ENCODE peak calls at places on chromosomes 2 and 18, in nine cellular contexts. One of them, this sample, is unnamed.

GRCh38 chr2:241670333-241671110 is 16.1 kb downstream of the DTYMK start:
- DNase-seq in lower lobe of right lung: no peak
- DNase-seq in body of pancreas: no peak
- DNase-seq in NCI-H1092 treated with DMSO at 0.1 percent for 48 hours: no peak
- DNase-seq in H1: no peak
- DNase-seq in right cardiac atrium: no peak
- DNase-seq in chondrocyte: no peak
- DNase-seq in stromal cell of bone marrow: no peak
- DNase-seq in NCI-H82: no peak
- DNase-seq in this sample: no peak

GRCh38 chr2:71499691-71500090 is 46.3 kb downstream of the DYSF start:
- DNase-seq in NCI-H82: no peak
- DNase-seq in body of pancreas: no peak
- DNase-seq in NCI-H1092 treated with DMSO at 0.1 percent for 48 hours: no peak
- DNase-seq in H1: no peak
- DNase-seq in chondrocyte: no peak
- DNase-seq in stromal cell of bone marrow: no peak
- DNase-seq in lower lobe of right lung: no peak
- DNase-seq in right cardiac atrium: no peak
- DNase-seq in this sample: no peak

GRCh38 chr18:48167901-48168300 is 237.4 kb upstream of the SMAD2 start:
- DNase-seq in body of pancreas: peak
- DNase-seq in chondrocyte: no peak
- DNase-seq in H1: no peak
- DNase-seq in stromal cell of bone marrow: no peak
- DNase-seq in NCI-H82: no peak
- DNase-seq in right cardiac atrium: peak
- DNase-seq in NCI-H1092 treated with DMSO at 0.1 percent for 48 hours: no peak
- DNase-seq in lower lobe of right lung: no peak
- DNase-seq in this sample: no peak

GRCh38 chr2:19362094-19362649 is 3.7 kb upstream of the OSR1 start:
- DNase-seq in stromal cell of bone marrow: no peak
- DNase-seq in body of pancreas: no peak
- DNase-seq in H1: no peak
- DNase-seq in chondrocyte: no peak
- DNase-seq in NCI-H82: no peak
- DNase-seq in NCI-H1092 treated with DMSO at 0.1 percent for 48 hours: peak
- DNase-seq in lower lobe of right lung: no peak
- DNase-seq in right cardiac atrium: no peak
- DNase-seq in this sample: no peak

GRCh38 chr2:210458395-210458794 is 18.2 kb downstream of the LANCL1 start:
- DNase-seq in chondrocyte: no peak
- DNase-seq in NCI-H1092 treated with DMSO at 0.1 percent for 48 hours: no peak
- DNase-seq in lower lobe of right lung: no peak
- DNase-seq in stromal cell of bone marrow: no peak
- DNase-seq in body of pancreas: no peak
- DNase-seq in NCI-H82: no peak
- DNase-seq in right cardiac atrium: no peak
- DNase-seq in H1: no peak
- DNase-seq in this sample: no peak

GRCh38 chr2:9941196-9941995 is 10.1 kb upstream of the GRHL1 start:
- DNase-seq in right cardiac atrium: no peak
- DNase-seq in NCI-H82: no peak
- DNase-seq in lower lobe of right lung: no peak
- DNase-seq in NCI-H1092 treated with DMSO at 0.1 percent for 48 hours: no peak
- DNase-seq in chondrocyte: no peak
- DNase-seq in body of pancreas: no peak
- DNase-seq in stromal cell of bone marrow: peak
- DNase-seq in H1: no peak
- DNase-seq in this sample: no peak

GRCh38 chr18:12231040-12231882 is 22.9 kb upstream of the CIDEA start:
- DNase-seq in body of pancreas: no peak
- DNase-seq in NCI-H1092 treated with DMSO at 0.1 percent for 48 hours: no peak
- DNase-seq in NCI-H82: no peak
- DNase-seq in lower lobe of right lung: no peak
- DNase-seq in H1: no peak
- DNase-seq in chondrocyte: no peak
- DNase-seq in stromal cell of bone marrow: no peak
- DNase-seq in right cardiac atrium: no peak
- DNase-seq in this sample: no peak

GRCh38 chr2:163834221-163834620 is 98.4 kb upstream of the FIGN start:
- DNase-seq in body of pancreas: no peak
- DNase-seq in lower lobe of right lung: no peak
- DNase-seq in H1: no peak
- DNase-seq in stromal cell of bone marrow: no peak
- DNase-seq in NCI-H82: no peak
- DNase-seq in NCI-H1092 treated with DMSO at 0.1 percent for 48 hours: no peak
- DNase-seq in chondrocyte: no peak
- DNase-seq in right cardiac atrium: no peak
- DNase-seq in this sample: no peak

GRCh38 chr2:121649652-121650553 is 641 bp upstream of the CLASP1 start:
- DNase-seq in body of pancreas: peak
- DNase-seq in NCI-H82: peak
- DNase-seq in chondrocyte: no peak
- DNase-seq in stromal cell of bone marrow: peak
- DNase-seq in NCI-H1092 treated with DMSO at 0.1 percent for 48 hours: peak
- DNase-seq in H1: peak
- DNase-seq in right cardiac atrium: peak
- DNase-seq in lower lobe of right lung: peak
- DNase-seq in this sample: peak

GRCh38 chr18:59502222-59502898 is 143.3 kb upstream of the LMAN1 start:
- DNase-seq in NCI-H82: no peak
- DNase-seq in chondrocyte: no peak
- DNase-seq in right cardiac atrium: peak
- DNase-seq in lower lobe of right lung: no peak
- DNase-seq in body of pancreas: peak
- DNase-seq in H1: no peak
- DNase-seq in NCI-H1092 treated with DMSO at 0.1 percent for 48 hours: no peak
- DNase-seq in stromal cell of bone marrow: peak
- DNase-seq in this sample: no peak

GRCh38 chr18:61308795-61309393 is 24.3 kb upstream of the CDH20 start:
- DNase-seq in NCI-H82: peak
- DNase-seq in chondrocyte: no peak
- DNase-seq in lower lobe of right lung: no peak
- DNase-seq in NCI-H1092 treated with DMSO at 0.1 percent for 48 hours: no peak
- DNase-seq in stromal cell of bone marrow: no peak
- DNase-seq in H1: no peak
- DNase-seq in right cardiac atrium: no peak
- DNase-seq in body of pancreas: no peak
- DNase-seq in this sample: no peak

GRCh38 chr2:132400169-132400900 is 16.3 kb upstream of the GPR39 start:
- DNase-seq in right cardiac atrium: no peak
- DNase-seq in NCI-H1092 treated with DMSO at 0.1 percent for 48 hours: no peak
- DNase-seq in body of pancreas: no peak
- DNase-seq in lower lobe of right lung: no peak
- DNase-seq in stromal cell of bone marrow: peak
- DNase-seq in NCI-H82: no peak
- DNase-seq in chondrocyte: no peak
- DNase-seq in H1: no peak
- DNase-seq in this sample: no peak

GRCh38 chr2:28623582-28624405 is 127.8 kb upstream of the PPP1CB start:
- DNase-seq in NCI-H1092 treated with DMSO at 0.1 percent for 48 hours: no peak
- DNase-seq in body of pancreas: no peak
- DNase-seq in stromal cell of bone marrow: no peak
- DNase-seq in right cardiac atrium: no peak
- DNase-seq in H1: no peak
- DNase-seq in lower lobe of right lung: no peak
- DNase-seq in NCI-H82: no peak
- DNase-seq in chondrocyte: no peak
- DNase-seq in this sample: no peak

GRCh38 chr2:65057391-65058052 is 1.3 kb downstream of the CEP68 start:
- DNase-seq in H1: no peak
- DNase-seq in right cardiac atrium: no peak
- DNase-seq in body of pancreas: no peak
- DNase-seq in NCI-H1092 treated with DMSO at 0.1 percent for 48 hours: peak
- DNase-seq in stromal cell of bone marrow: no peak
- DNase-seq in NCI-H82: no peak
- DNase-seq in chondrocyte: no peak
- DNase-seq in lower lobe of right lung: no peak
- DNase-seq in this sample: no peak

GRCh38 chr18:69109686-69110085 is 291.0 kb upstream of the DOK6 start:
- DNase-seq in right cardiac atrium: no peak
- DNase-seq in chondrocyte: no peak
- DNase-seq in stromal cell of bone marrow: peak
- DNase-seq in NCI-H82: no peak
- DNase-seq in H1: no peak
- DNase-seq in lower lobe of right lung: no peak
- DNase-seq in body of pancreas: no peak
- DNase-seq in NCI-H1092 treated with DMSO at 0.1 percent for 48 hours: no peak
- DNase-seq in this sample: no peak

GRCh38 chr2:235955664-235956063 is 212.5 kb downstream of the GBX2 start:
- DNase-seq in NCI-H1092 treated with DMSO at 0.1 percent for 48 hours: no peak
- DNase-seq in chondrocyte: no peak
- DNase-seq in lower lobe of right lung: no peak
- DNase-seq in stromal cell of bone marrow: no peak
- DNase-seq in NCI-H82: no peak
- DNase-seq in body of pancreas: no peak
- DNase-seq in right cardiac atrium: no peak
- DNase-seq in H1: no peak
- DNase-seq in this sample: no peak

GRCh38 chr2:206084870-206085741 is 868 bp downstream of the INO80D start:
- DNase-seq in NCI-H82: peak
- DNase-seq in NCI-H1092 treated with DMSO at 0.1 percent for 48 hours: no peak
- DNase-seq in stromal cell of bone marrow: no peak
- DNase-seq in body of pancreas: peak
- DNase-seq in lower lobe of right lung: peak
- DNase-seq in H1: no peak
- DNase-seq in right cardiac atrium: peak
- DNase-seq in chondrocyte: no peak
- DNase-seq in this sample: no peak

GRCh38 chr2:157743051-157743450 is 114.4 kb upstream of the ACVR1C start:
- DNase-seq in right cardiac atrium: no peak
- DNase-seq in chondrocyte: no peak
- DNase-seq in stromal cell of bone marrow: no peak
- DNase-seq in NCI-H82: no peak
- DNase-seq in lower lobe of right lung: no peak
- DNase-seq in H1: no peak
- DNase-seq in NCI-H1092 treated with DMSO at 0.1 percent for 48 hours: no peak
- DNase-seq in body of pancreas: no peak
- DNase-seq in this sample: no peak

GRCh38 chr18:24989760-24990547 is 362.0 kb downstream of the ZNF521 start:
- DNase-seq in right cardiac atrium: no peak
- DNase-seq in NCI-H82: peak
- DNase-seq in NCI-H1092 treated with DMSO at 0.1 percent for 48 hours: no peak
- DNase-seq in body of pancreas: no peak
- DNase-seq in lower lobe of right lung: no peak
- DNase-seq in chondrocyte: no peak
- DNase-seq in H1: no peak
- DNase-seq in stromal cell of bone marrow: no peak
- DNase-seq in this sample: no peak

GRCh38 chr18:36476433-36476832 is 178.9 kb downstream of the FHOD3 start:
- DNase-seq in NCI-H82: no peak
- DNase-seq in NCI-H1092 treated with DMSO at 0.1 percent for 48 hours: no peak
- DNase-seq in H1: no peak
- DNase-seq in stromal cell of bone marrow: no peak
- DNase-seq in right cardiac atrium: no peak
- DNase-seq in body of pancreas: no peak
- DNase-seq in lower lobe of right lung: no peak
- DNase-seq in chondrocyte: no peak
- DNase-seq in this sample: no peak

GRCh38 chr2:119981896-119982295 is 31.0 kb upstream of the EPB41L5 start:
- DNase-seq in NCI-H1092 treated with DMSO at 0.1 percent for 48 hours: no peak
- DNase-seq in body of pancreas: no peak
- DNase-seq in lower lobe of right lung: no peak
- DNase-seq in chondrocyte: no peak
- DNase-seq in right cardiac atrium: no peak
- DNase-seq in stromal cell of bone marrow: no peak
- DNase-seq in NCI-H82: no peak
- DNase-seq in H1: no peak
- DNase-seq in this sample: no peak

GRCh38 chr2:29317077-29317517 is 201.9 kb downstream of the CLIP4 start:
- DNase-seq in chondrocyte: no peak
- DNase-seq in H1: no peak
- DNase-seq in lower lobe of right lung: no peak
- DNase-seq in right cardiac atrium: no peak
- DNase-seq in NCI-H82: no peak
- DNase-seq in body of pancreas: peak
- DNase-seq in NCI-H1092 treated with DMSO at 0.1 percent for 48 hours: no peak
- DNase-seq in stromal cell of bone marrow: peak
- DNase-seq in this sample: no peak

GRCh38 chr2:212596688-212597087 is 58.1 kb upstream of the ERBB4 start:
- DNase-seq in H1: no peak
- DNase-seq in body of pancreas: no peak
- DNase-seq in NCI-H1092 treated with DMSO at 0.1 percent for 48 hours: no peak
- DNase-seq in chondrocyte: no peak
- DNase-seq in NCI-H82: peak
- DNase-seq in right cardiac atrium: no peak
- DNase-seq in stromal cell of bone marrow: no peak
- DNase-seq in lower lobe of right lung: no peak
- DNase-seq in this sample: no peak

GRCh38 chr2:206642075-206643025 is at the start of gene FAM237A:
- DNase-seq in chondrocyte: peak
- DNase-seq in stromal cell of bone marrow: peak
- DNase-seq in right cardiac atrium: peak
- DNase-seq in NCI-H1092 treated with DMSO at 0.1 percent for 48 hours: peak
- DNase-seq in body of pancreas: peak
- DNase-seq in NCI-H82: no peak
- DNase-seq in H1: peak
- DNase-seq in lower lobe of right lung: peak
- DNase-seq in this sample: no peak

GRCh38 chr2:70921839-70922590 is 13.7 kb upstream of the ATP6V1B1 start:
- DNase-seq in NCI-H82: peak
- DNase-seq in NCI-H1092 treated with DMSO at 0.1 percent for 48 hours: no peak
- DNase-seq in chondrocyte: no peak
- DNase-seq in stromal cell of bone marrow: no peak
- DNase-seq in right cardiac atrium: no peak
- DNase-seq in body of pancreas: peak
- DNase-seq in lower lobe of right lung: no peak
- DNase-seq in H1: no peak
- DNase-seq in this sample: no peak

GRCh38 chr18:3213231-3214059 is 6.3 kb downstream of the MYOM1 start:
- DNase-seq in stromal cell of bone marrow: no peak
- DNase-seq in lower lobe of right lung: no peak
- DNase-seq in body of pancreas: no peak
- DNase-seq in H1: no peak
- DNase-seq in NCI-H82: no peak
- DNase-seq in chondrocyte: no peak
- DNase-seq in right cardiac atrium: no peak
- DNase-seq in NCI-H1092 treated with DMSO at 0.1 percent for 48 hours: no peak
- DNase-seq in this sample: no peak

GRCh38 chr2:111958901-111959300 is 60.5 kb downstream of the MERTK start:
- DNase-seq in lower lobe of right lung: no peak
- DNase-seq in right cardiac atrium: no peak
- DNase-seq in chondrocyte: no peak
- DNase-seq in body of pancreas: no peak
- DNase-seq in stromal cell of bone marrow: no peak
- DNase-seq in NCI-H1092 treated with DMSO at 0.1 percent for 48 hours: no peak
- DNase-seq in NCI-H82: no peak
- DNase-seq in H1: no peak
- DNase-seq in this sample: no peak

GRCh38 chr2:128555433-128555832 is 236.8 kb upstream of the HS6ST1 start:
- DNase-seq in body of pancreas: no peak
- DNase-seq in H1: no peak
- DNase-seq in chondrocyte: no peak
- DNase-seq in NCI-H1092 treated with DMSO at 0.1 percent for 48 hours: no peak
- DNase-seq in stromal cell of bone marrow: no peak
- DNase-seq in right cardiac atrium: no peak
- DNase-seq in NCI-H82: no peak
- DNase-seq in lower lobe of right lung: no peak
- DNase-seq in this sample: no peak

GRCh38 chr18:24270358-24270936 is 127.2 kb downstream of the OSBPL1A start:
- DNase-seq in chondrocyte: no peak
- DNase-seq in H1: no peak
- DNase-seq in stromal cell of bone marrow: no peak
- DNase-seq in NCI-H82: peak
- DNase-seq in body of pancreas: no peak
- DNase-seq in right cardiac atrium: no peak
- DNase-seq in NCI-H1092 treated with DMSO at 0.1 percent for 48 hours: no peak
- DNase-seq in lower lobe of right lung: no peak
- DNase-seq in this sample: no peak

GRCh38 chr18:12371590-12371989 is 5.4 kb downstream of the AFG3L2 start:
- DNase-seq in H1: no peak
- DNase-seq in NCI-H82: no peak
- DNase-seq in stromal cell of bone marrow: no peak
- DNase-seq in lower lobe of right lung: no peak
- DNase-seq in body of pancreas: no peak
- DNase-seq in NCI-H1092 treated with DMSO at 0.1 percent for 48 hours: no peak
- DNase-seq in right cardiac atrium: no peak
- DNase-seq in chondrocyte: no peak
- DNase-seq in this sample: no peak

GRCh38 chr2:222561817-222562424 is 94.0 kb downstream of the FARSB start:
- DNase-seq in NCI-H82: peak
- DNase-seq in lower lobe of right lung: no peak
- DNase-seq in body of pancreas: peak
- DNase-seq in chondrocyte: no peak
- DNase-seq in stromal cell of bone marrow: peak
- DNase-seq in H1: peak
- DNase-seq in NCI-H1092 treated with DMSO at 0.1 percent for 48 hours: peak
- DNase-seq in right cardiac atrium: no peak
- DNase-seq in this sample: no peak